ENCODE peak calls at places on chromosomes 4 and X, in four cellular contexts. Z, H, A and B are unnamed samples.

GRCh38 chrX:49877397-49878101 is 1.7 kb upstream of the USP27X start:
- DNase-seq in Z (no peak), H (no peak), A (no peak), B (peak; percentile 7)

GRCh38 chr4:102527695-102528094 is 26.5 kb downstream of the NFKB1 start:
- DNase-seq in Z (no peak), H (no peak), A (no peak), B (no peak)

GRCh38 chrX:111169141-111169540 is 73.2 kb downstream of the PAK3 start:
- DNase-seq in Z (no peak), H (no peak), A (no peak), B (no peak)

GRCh38 chrX:47743504-47743903 is 84.5 kb upstream of the UXT start:
- DNase-seq in Z (no peak), H (no peak), A (no peak), B (no peak)

GRCh38 chrX:46687619-46688018 is 71.3 kb downstream of the SLC9A7 start:
- DNase-seq in Z (no peak), H (no peak), A (no peak), B (no peak)

GRCh38 chr4:55979562-55979961 is 30.8 kb downstream of the CEP135 start:
- DNase-seq in Z (no peak), H (no peak), A (no peak), B (no peak)

GRCh38 chr4:128249787-128250668 is 37.6 kb downstream of the PGRMC2 start:
- DNase-seq in Z (no peak), H (no peak), A (no peak), B (no peak)

GRCh38 chrX:154457491-154458115 is 478 bp upstream of the PLXNA3 start:
- DNase-seq in Z (no peak), H (no peak), A (peak; percentile 72), B (no peak)

GRCh38 chrX:26873736-26874135 is 589.4 kb downstream of the PPP4R3C start:
- DNase-seq in Z (no peak), H (no peak), A (no peak), B (no peak)